ENCODE peak calls at places on chromosomes 5 and 9, in five cellular contexts. N, E, F, G and U are unnamed samples.

GRCh38 chr5:17024686-17025180 is 88.6 kb upstream of the MYO10 start:
- DNase-seq in N (no peak), E (no peak), F (no peak), G (no peak), U (no peak)

GRCh38 chr9:109468927-109469326 is 29.2 kb downstream of the PTPN3 start:
- DNase-seq in N (no peak), E (no peak), F (peak; percentile 39), G (no peak), U (no peak)

GRCh38 chr5:38404236-38404635 is 145.9 kb downstream of the EGFLAM start:
- DNase-seq in N (no peak), E (no peak), F (no peak), G (no peak), U (no peak)

GRCh38 chr9:69554945-69555344 is 117.2 kb downstream of the APBA1 start:
- DNase-seq in N (no peak), E (no peak), F (no peak), G (no peak), U (no peak)

GRCh38 chr5:147567917-147568598 is 58.2 kb upstream of the DPYSL3 start:
- DNase-seq in N (no peak), E (no peak), F (no peak), G (peak; percentile 93), U (no peak)

GRCh38 chr9:121226186-121226585 is 24.5 kb upstream of the RAB14 start:
- DNase-seq in N (no peak), E (no peak), F (no peak), G (no peak), U (no peak)

GRCh38 chr9:129435272-129435671 is 185.6 kb downstream of the C9orf50 start:
- DNase-seq in N (no peak), E (peak; percentile 52), F (no peak), G (no peak), U (no peak)

GRCh38 chr5:107672212-107673105 is 1.7 kb upstream of the EFNA5 start:
- DNase-seq in N (peak; percentile 93), E (peak; percentile 85), F (peak; percentile 86), G (peak; percentile 99), U (peak; percentile 88)

GRCh38 chr9:137614631-137615386 is 4.0 kb upstream of the EHMT1 start:
- DNase-seq in N (no peak), E (peak; percentile 64), F (no peak), G (peak; percentile 57), U (no peak)

GRCh38 chr9:131008563-131008908 is 438 bp upstream of the LAMC3 start:
- DNase-seq in N (no peak), E (no peak), F (no peak), G (no peak), U (no peak)

GRCh38 chr5:88203977-88204735 is 64.5 kb downstream of the TMEM161B start:
- DNase-seq in N (no peak), E (no peak), F (no peak), G (peak; percentile 59), U (no peak)

GRCh38 chr5:116576043-116576713 is 1.6 kb upstream of the SEMA6A start:
- DNase-seq in N (peak; percentile 80), E (peak; percentile 55), F (peak; percentile 33), G (peak; percentile 93), U (peak; percentile 71)

GRCh38 chr9:83062011-83062652 is 810 bp downstream of the RASEF start:
- DNase-seq in N (no peak), E (peak; percentile 80), F (peak; percentile 65), G (peak; percentile 71), U (peak; percentile 64)

GRCh38 chr9:120396418-120396817 is 183.5 kb downstream of the CDK5RAP2 start:
- DNase-seq in N (peak; percentile 46), E (no peak), F (no peak), G (no peak), U (no peak)

GRCh38 chr5:11153672-11154377 is 392.8 kb upstream of the DAP start:
- DNase-seq in N (no peak), E (no peak), F (no peak), G (no peak), U (no peak)

GRCh38 chr5:54725391-54726280 is 208.1 kb downstream of the SNX18 start:
- DNase-seq in N (no peak), E (no peak), F (no peak), G (no peak), U (no peak)

GRCh38 chr9:125732562-125732961 is 14.6 kb upstream of the PBX3 start:
- DNase-seq in N (no peak), E (no peak), F (no peak), G (peak; percentile 62), U (no peak)

GRCh38 chr5:120240716-120241115 is 223.4 kb upstream of the PRR16 start:
- DNase-seq in N (no peak), E (no peak), F (no peak), G (no peak), U (no peak)

DNA sequence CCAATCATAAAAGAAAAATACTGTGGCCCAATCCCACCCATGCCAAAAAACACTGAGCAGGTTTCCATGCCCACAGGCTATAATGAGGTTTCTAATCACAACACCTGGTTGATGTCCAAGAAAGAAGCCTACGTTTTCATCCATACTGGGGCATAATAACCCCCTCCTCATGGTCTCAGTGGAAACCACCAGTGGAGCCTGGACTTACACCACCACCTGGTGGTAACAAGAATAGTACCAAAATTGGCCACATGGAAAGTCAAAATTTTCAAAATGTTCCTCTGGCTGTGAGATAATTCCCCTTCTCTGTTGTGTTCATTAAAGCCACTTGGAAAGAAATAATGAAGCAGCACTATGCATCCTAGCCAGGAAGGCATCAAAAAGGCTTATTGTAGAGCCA is 687.3 kb upstream of the ST8SIA4 start:
- DNase-seq in N (no peak), E (no peak), F (no peak), G (peak; percentile 50), U (no peak)
- TF ChIP-seq CTCF in N (no peak), E (no peak), F (peak; percentile 14), G (peak; percentile 73), U (no peak)

GRCh38 chr5:108797986-108798385 is 50.3 kb downstream of the FER start:
- DNase-seq in N (no peak), E (no peak), F (no peak), G (no peak), U (no peak)
- TF ChIP-seq POLR2AphosphoS5 in N (no peak), E (no peak), F (no peak), G (no peak), U (no peak)

GRCh38 chr5:143683459-143683858 is 128.5 kb upstream of the HMHB1 start:
- DNase-seq in N (no peak), E (no peak), F (no peak), G (no peak), U (no peak)

GRCh38 chr5:143682221-143682620 is 129.7 kb upstream of the HMHB1 start:
- DNase-seq in N (no peak), E (no peak), F (no peak), G (no peak), U (no peak)

GRCh38 chr5:143682788-143683419 is 129.1 kb upstream of the HMHB1 start:
- DNase-seq in N (no peak), E (no peak), F (no peak), G (no peak), U (no peak)

GRCh38 chr5:143687604-143688003 is 124.4 kb upstream of the HMHB1 start:
- DNase-seq in N (no peak), E (no peak), F (no peak), G (no peak), U (no peak)

DNA sequence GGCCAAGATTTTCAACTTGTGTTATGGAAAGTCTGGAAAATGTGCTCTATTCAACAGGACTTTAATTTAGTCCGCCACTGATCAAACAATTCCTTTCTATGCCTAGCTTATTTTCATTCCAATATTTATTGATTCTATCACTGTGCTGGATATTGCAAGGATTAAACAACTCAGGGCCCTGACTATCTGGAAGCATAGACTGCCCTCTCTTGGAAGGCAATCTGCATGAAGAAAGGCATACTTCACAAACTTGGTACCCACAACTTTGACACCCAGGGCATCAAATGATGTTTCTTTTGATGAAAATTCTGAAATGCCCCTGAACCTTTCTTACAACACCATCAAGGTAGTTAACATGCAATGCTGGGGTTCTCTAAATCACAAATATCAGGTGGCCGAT is 126.5 kb upstream of the HMHB1 start:
- DNase-seq in N (no peak), E (no peak), F (no peak), G (no peak), U (no peak)
- TF ChIP-seq CTCF in N (no peak), E (no peak), F (no peak), G (peak; percentile 14), U (no peak)

GRCh38 chr9:114355821-114356220 is 26.2 kb downstream of the ORM2 start:
- DNase-seq in N (no peak), E (no peak), F (no peak), G (no peak), U (no peak)

GRCh38 chr9:114361542-114361941 is 26.2 kb downstream of the AKNA start:
- DNase-seq in N (peak; percentile 32), E (no peak), F (no peak), G (no peak), U (no peak)

GRCh38 chr9:114356792-114357191 is 27.1 kb downstream of the ORM2 start:
- DNase-seq in N (no peak), E (no peak), F (no peak), G (no peak), U (no peak)

GRCh38 chr9:114359801-114360200 is 28.0 kb downstream of the AKNA start:
- DNase-seq in N (no peak), E (no peak), F (no peak), G (no peak), U (no peak)

GRCh38 chr9:114357911-114358328 is 28.3 kb downstream of the ORM2 start:
- DNase-seq in N (no peak), E (no peak), F (no peak), G (no peak), U (no peak)
- TF ChIP-seq POLR2AphosphoS5 in N (no peak), E (no peak), F (no peak), G (no peak), U (no peak)

GRCh38 chr5:145697251-145698016 is 137.7 kb downstream of the PRELID2 start:
- DNase-seq in N (no peak), E (no peak), F (no peak), G (peak; percentile 68), U (peak; percentile 22)
- TF ChIP-seq CTCF in N (no peak), E (no peak), F (peak; percentile 36), G (peak; percentile 71), U (no peak)

DNA sequence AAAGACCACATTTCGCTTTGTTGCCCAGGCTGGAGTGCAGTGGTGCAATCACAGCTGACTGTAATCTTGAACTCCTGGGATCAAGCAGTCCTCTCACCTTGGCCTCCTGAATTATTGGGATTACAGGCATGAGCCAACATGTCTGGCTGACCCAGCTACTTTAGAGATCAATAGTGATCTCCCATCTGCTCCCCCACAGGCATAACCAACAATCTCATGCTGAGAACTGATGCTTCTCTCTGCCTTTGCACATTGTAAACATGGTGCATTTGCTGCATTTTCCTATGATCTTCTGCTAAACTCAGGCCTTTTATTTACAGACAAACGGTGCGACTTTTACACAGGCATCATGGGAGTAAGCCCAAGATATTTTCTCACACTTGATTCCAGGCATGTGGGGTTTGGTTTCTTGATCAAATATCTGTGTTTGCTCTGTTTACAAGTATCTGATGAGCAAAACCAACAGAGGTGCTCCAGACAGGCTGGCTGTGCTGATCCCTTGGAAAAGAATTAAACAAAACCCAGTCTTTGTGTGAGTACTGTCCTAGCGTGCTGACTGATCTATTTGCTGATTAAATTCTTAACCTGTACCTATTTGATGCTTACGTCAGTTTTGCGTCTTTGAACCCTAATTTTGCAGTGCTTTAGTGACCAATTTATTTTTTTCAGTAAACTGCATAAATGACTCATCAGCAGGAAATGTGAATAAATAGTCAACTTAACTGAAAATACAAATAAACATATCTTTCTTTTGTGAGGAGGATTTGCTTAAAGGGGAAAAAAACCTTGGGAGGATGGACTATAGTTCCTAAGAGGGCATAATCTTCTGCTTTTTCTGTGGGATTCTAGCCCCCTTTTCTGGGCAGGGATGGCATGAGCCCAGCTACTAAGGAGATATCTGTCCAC is 191.7 kb upstream of the NR3C1 start:
- DNase-seq in N (no peak), E (no peak), F (no peak), G (no peak), U (no peak)
- TF ChIP-seq POLR2AphosphoS5 in N (no peak), E (no peak), F (no peak), G (no peak), U (no peak)